ENCODE peak calls at places on chromosomes 5 and 9, in eight cellular contexts. K, E, N, V, U, D, A and P are unnamed samples.

GRCh38 chr5:111774525-111774924 is 17.5 kb upstream of the NREP start:
- DNase-seq in K (no peak), E (no peak), N (peak), V (peak), U (peak), D (peak), A (peak), P (peak)

GRCh38 chr9:69758001-69758730 is 1.6 kb downstream of the PTAR1 start:
- DNase-seq in K (no peak), E (no peak), N (no peak), V (no peak), U (peak), D (no peak), A (peak), P (no peak)

GRCh38 chr9:93456504-93456903 is 3.1 kb upstream of the FAM120AOS start:
- DNase-seq in K (no peak), E (no peak), N (no peak), V (no peak), U (no peak), D (no peak), A (no peak), P (no peak)

GRCh38 chr5:102797485-102797884 is 42.4 kb downstream of the PAM start:
- DNase-seq in K (no peak), E (no peak), N (no peak), V (no peak), U (no peak), D (no peak), A (no peak), P (no peak)

GRCh38 chr9:119004618-119004990 is 364.6 kb downstream of the BRINP1 start:
- DNase-seq in K (no peak), E (no peak), N (peak), V (no peak), U (peak), D (no peak), A (peak), P (peak)

GRCh38 chr5:41433552-41434181 is 76.7 kb downstream of the PLCXD3 start:
- DNase-seq in K (no peak), E (no peak), N (no peak), V (no peak), U (no peak), D (no peak), A (peak), P (no peak)

GRCh38 chr9:84125046-84125445 is 144.4 kb downstream of the RMI1 start:
- DNase-seq in K (no peak), E (no peak), N (no peak), V (no peak), U (no peak), D (no peak), A (no peak), P (no peak)

GRCh38 chr9:134068742-134069535 is 1.1 kb upstream of the BRD3 start:
- DNase-seq in K (no peak), E (no peak), N (peak), V (peak), U (peak), D (no peak), A (no peak), P (no peak)

GRCh38 chr5:178235600-178235998 is 3.0 kb upstream of the PHYKPL start:
- DNase-seq in K (no peak), E (no peak), N (no peak), V (peak), U (no peak), D (no peak), A (no peak), P (no peak)

GRCh38 chr9:69376651-69377050 is 51.6 kb downstream of the ENTREP1 start:
- DNase-seq in K (peak), E (peak), N (peak), V (no peak), U (peak), D (no peak), A (peak), P (peak)

GRCh38 chr9:94719878-94720277 is 6.6 kb upstream of the AOPEP start:
- DNase-seq in K (no peak), E (no peak), N (no peak), V (no peak), U (no peak), D (peak), A (peak), P (no peak)

GRCh38 chr9:89668216-89668867 is 63.5 kb downstream of the GADD45G start:
- DNase-seq in K (no peak), E (no peak), N (no peak), V (no peak), U (no peak), D (no peak), A (no peak), P (no peak)

GRCh38 chr5:96124589-96124988 is 162.9 kb upstream of the ELL2 start:
- DNase-seq in K (no peak), E (no peak), N (no peak), V (no peak), U (peak), D (no peak), A (peak), P (no peak)

GRCh38 chr9:112233769-112234168 is 58.7 kb upstream of the SUSD1 start:
- DNase-seq in K (no peak), E (peak), N (no peak), V (no peak), U (peak), D (no peak), A (peak), P (peak)

GRCh38 chr5:179304466-179304865 is 40.8 kb downstream of the ADAMTS2 start:
- DNase-seq in K (no peak), E (peak), N (no peak), V (no peak), U (peak), D (no peak), A (no peak), P (peak)

GRCh38 chr9:35311891-35312639 is 150.3 kb downstream of the UNC13B start:
- DNase-seq in K (no peak), E (no peak), N (no peak), V (no peak), U (no peak), D (no peak), A (no peak), P (no peak)

GRCh38 chr5:122366501-122366900 is 54.5 kb downstream of the SNCAIP start:
- DNase-seq in K (no peak), E (no peak), N (no peak), V (no peak), U (peak), D (no peak), A (peak), P (no peak)

GRCh38 chr9:2781336-2781735 is 62.6 kb downstream of the PUM3 start:
- DNase-seq in K (no peak), E (no peak), N (no peak), V (no peak), U (no peak), D (no peak), A (no peak), P (no peak)

GRCh38 chr9:109557481-109557880 is 59.4 kb upstream of the PTPN3 start:
- DNase-seq in K (no peak), E (no peak), N (no peak), V (no peak), U (no peak), D (no peak), A (peak), P (no peak)
- H3K4me3 ChIP-seq in K (no peak), E (no peak), N (no peak), V (no peak), U (no peak), D (no peak), A (no peak), P (no peak)

GRCh38 chr9:129038109-129038852 is 1.9 kb downstream of the MIGA2 start:
- DNase-seq in K (no peak), E (no peak), N (no peak), V (no peak), U (peak), D (no peak), A (no peak), P (no peak)

GRCh38 chr9:129036923-129037766 is 719 bp downstream of the MIGA2 start:
- DNase-seq in K (no peak), E (no peak), N (no peak), V (no peak), U (no peak), D (no peak), A (no peak), P (no peak)

GRCh38 chr9:129040113-129040643 is 3.8 kb downstream of the MIGA2 start:
- DNase-seq in K (no peak), E (no peak), N (no peak), V (no peak), U (no peak), D (no peak), A (no peak), P (no peak)

GRCh38 chr9:129036241-129036922 is at the start of gene MIGA2:
- DNase-seq in K (peak), E (peak), N (peak), V (peak), U (peak), D (peak), A (peak), P (peak)

DNA sequence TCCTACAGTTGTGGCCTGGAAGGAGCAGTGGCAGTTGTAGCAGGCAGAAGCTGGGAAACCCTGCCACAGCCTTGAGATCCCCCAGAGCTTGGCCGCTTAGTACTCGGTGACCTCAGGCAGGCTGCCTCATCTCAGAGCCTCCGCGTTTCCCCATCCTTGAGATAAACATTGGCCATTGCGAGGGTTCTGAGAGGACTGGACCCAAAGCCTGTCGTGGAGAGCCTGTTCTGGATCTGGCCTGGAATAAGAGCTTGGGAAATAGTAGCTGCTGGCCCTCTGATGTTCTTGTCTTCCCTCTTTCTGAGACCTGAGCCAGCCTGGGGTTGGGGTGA is 1.3 kb downstream of the MIGA2 start:
- DNase-seq in K (no peak), E (no peak), N (no peak), V (no peak), U (no peak), D (no peak), A (no peak), P (no peak)
- H3K4me3 ChIP-seq in K (peak), E (peak), N (no peak), V (no peak), U (peak), D (peak), A (peak), P (peak)

GRCh38 chr5:84382363-84383295 is 2.1 kb downstream of the EDIL3 start:
- DNase-seq in K (no peak), E (no peak), N (peak), V (peak), U (peak), D (no peak), A (peak), P (no peak)
- H3K4me3 ChIP-seq in K (peak), E (peak), N (peak), V (peak), U (peak), D (peak), A (peak), P (peak)

DNA sequence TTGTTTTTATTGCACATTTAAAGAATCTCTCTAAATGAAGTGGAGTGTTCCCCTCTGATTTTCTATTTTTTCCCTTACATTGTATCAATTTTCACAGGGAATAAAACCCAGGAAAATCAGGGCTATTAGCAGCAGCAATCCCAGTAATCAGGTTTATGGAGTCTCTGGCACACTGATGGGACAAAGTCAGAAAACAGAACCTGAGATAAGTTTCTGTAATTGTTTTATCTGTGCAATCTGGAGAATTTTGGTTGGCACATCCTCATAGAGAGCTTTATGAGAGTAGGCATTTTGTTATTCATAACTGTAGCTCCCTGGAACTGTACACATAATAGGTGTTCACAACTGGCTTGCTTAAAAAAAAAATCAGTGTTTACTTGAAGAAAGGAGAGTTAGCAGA is 96.9 kb upstream of the IL6ST start:
- DNase-seq in K (no peak), E (no peak), N (no peak), V (no peak), U (no peak), D (no peak), A (no peak), P (no peak)
- H3K4me3 ChIP-seq in K (no peak), E (no peak), N (no peak), V (no peak), U (no peak), D (no peak), A (no peak), P (no peak)

GRCh38 chr5:174982381-174982780 is 258.0 kb downstream of the MSX2 start:
- DNase-seq in K (no peak), E (no peak), N (no peak), V (no peak), U (no peak), D (no peak), A (no peak), P (no peak)
- H3K4me3 ChIP-seq in K (no peak), E (no peak), N (no peak), V (no peak), U (no peak), D (no peak), A (no peak), P (no peak)

GRCh38 chr9:136197372-136197875 is 7.5 kb downstream of the LHX3 start:
- DNase-seq in K (no peak), E (no peak), N (no peak), V (no peak), U (no peak), D (no peak), A (no peak), P (no peak)

GRCh38 chr9:136197930-136198604 is 6.9 kb downstream of the LHX3 start:
- DNase-seq in K (no peak), E (no peak), N (no peak), V (no peak), U (no peak), D (no peak), A (no peak), P (no peak)

GRCh38 chr9:136199391-136200288 is 5.3 kb downstream of the LHX3 start:
- DNase-seq in K (no peak), E (no peak), N (no peak), V (no peak), U (no peak), D (no peak), A (no peak), P (no peak)

GRCh38 chr9:136200424-136200823 is 4.5 kb downstream of the LHX3 start:
- DNase-seq in K (no peak), E (no peak), N (no peak), V (no peak), U (no peak), D (no peak), A (no peak), P (no peak)

DNA sequence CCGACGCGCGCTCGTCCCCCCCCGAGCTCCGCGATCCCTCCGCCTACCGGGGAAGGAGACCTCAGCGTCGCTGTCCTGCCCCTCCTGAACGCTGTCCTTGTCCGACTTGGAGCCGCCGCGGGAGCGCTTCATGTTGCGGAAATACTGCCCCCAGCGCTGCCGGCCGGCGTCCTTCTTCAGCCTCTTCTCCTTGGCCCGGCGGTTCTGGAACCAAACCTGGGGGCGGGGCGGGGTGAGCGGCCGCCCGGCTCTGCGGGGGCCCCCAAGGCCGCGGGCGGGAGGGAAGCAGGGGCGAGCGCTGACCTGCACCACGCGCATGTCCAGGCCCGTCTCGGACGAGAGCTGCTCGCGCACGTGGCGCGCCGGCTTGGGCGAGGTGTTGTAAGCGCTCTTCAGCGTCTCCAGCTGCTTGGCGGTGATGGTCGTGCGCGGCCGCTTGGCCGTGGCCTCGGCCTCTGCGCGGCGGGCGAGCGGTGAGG is 6.3 kb downstream of the LHX3 start:
- DNase-seq in K (no peak), E (no peak), N (no peak), V (no peak), U (peak), D (no peak), A (peak), P (no peak)
- H3K4me3 ChIP-seq in K (no peak), E (no peak), N (no peak), V (no peak), U (no peak), D (no peak), A (no peak), P (no peak)

GRCh38 chr5:134083517-134083916 is 31.0 kb upstream of the TCF7 start:
- DNase-seq in K (no peak), E (no peak), N (no peak), V (no peak), U (no peak), D (no peak), A (no peak), P (no peak)

GRCh38 chr5:134085411-134085810 is 29.1 kb upstream of the TCF7 start:
- DNase-seq in K (no peak), E (no peak), N (no peak), V (no peak), U (no peak), D (no peak), A (no peak), P (no peak)

GRCh38 chr5:134084166-134084565 is 30.3 kb upstream of the TCF7 start:
- DNase-seq in K (no peak), E (no peak), N (no peak), V (no peak), U (no peak), D (no peak), A (no peak), P (no peak)

GRCh38 chr5:134086215-134086942 is 28.1 kb upstream of the TCF7 start:
- DNase-seq in K (no peak), E (no peak), N (no peak), V (no peak), U (no peak), D (no peak), A (no peak), P (no peak)

DNA sequence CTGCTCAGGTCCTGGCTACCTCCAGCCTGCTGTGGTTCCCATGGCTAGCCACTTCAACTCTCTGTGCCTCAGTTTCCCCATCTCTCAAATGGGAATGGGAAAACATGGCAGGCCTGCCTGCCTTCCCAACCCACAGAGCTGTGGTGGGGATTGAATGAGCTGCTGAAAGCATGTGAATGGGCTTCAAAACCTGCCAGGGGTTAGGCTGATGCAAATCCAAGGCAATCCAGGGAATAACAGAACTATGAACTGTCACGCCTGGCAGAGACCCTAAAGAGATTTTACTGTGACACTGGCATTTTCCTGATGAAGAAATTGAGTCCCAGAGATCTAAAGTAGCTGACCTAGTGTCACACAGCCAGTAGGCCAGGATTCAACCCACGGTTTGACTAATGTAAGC is 29.9 kb upstream of the TCF7 start:
- DNase-seq in K (no peak), E (no peak), N (no peak), V (no peak), U (no peak), D (no peak), A (no peak), P (no peak)
- H3K4me3 ChIP-seq in K (no peak), E (no peak), N (no peak), V (no peak), U (no peak), D (no peak), A (no peak), P (no peak)